ENCODE peak calls at places on chromosome 10, in seven cellular contexts. R, D, X, S, P, H and N are unnamed samples.

GRCh38 chr10:110850990-110851389 is 20.7 kb upstream of the PDCD4 start:
- DNase-seq in R (no peak), D (no peak), X (no peak), S (no peak), P (no peak), H (no peak), N (no peak)

GRCh38 chr10:70751991-70752390 is 33.2 kb downstream of the TBATA start:
- DNase-seq in R (no peak), D (no peak), X (no peak), S (no peak), P (no peak), H (no peak), N (no peak)

GRCh38 chr10:121243003-121243898 is 355.0 kb downstream of the FGFR2 start:
- DNase-seq in R (no peak), D (no peak), X (no peak), S (peak; percentile 18), P (no peak), H (no peak), N (no peak)

GRCh38 chr10:116210588-116211346 is 62.2 kb downstream of the GFRA1 start:
- DNase-seq in R (peak; percentile 6), D (no peak), X (no peak), S (peak; percentile 4), P (no peak), H (no peak), N (no peak)

GRCh38 chr10:111249925-111250324 is 173.1 kb downstream of the ADRA2A start:
- DNase-seq in R (no peak), D (no peak), X (no peak), S (no peak), P (no peak), H (no peak), N (no peak)

GRCh38 chr10:51073461-51074237 is 638 bp upstream of the PRKG1 start:
- DNase-seq in R (peak; percentile 31), D (peak; percentile 12), X (no peak), S (peak; percentile 48), P (peak; percentile 63), H (peak; percentile 67), N (peak; percentile 13)

GRCh38 chr10:89563861-89564478 is 28.6 kb upstream of the SLC16A12 start:
- DNase-seq in R (peak; percentile 60), D (peak; percentile 15), X (no peak), S (peak; percentile 53), P (no peak), H (peak; percentile 48), N (no peak)

GRCh38 chr10:11532329-11532728 is 79.1 kb downstream of the USP6NL start:
- DNase-seq in R (peak; percentile 51), D (no peak), X (no peak), S (peak; percentile 35), P (no peak), H (no peak), N (no peak)

GRCh38 chr10:78292987-78293865 is 259.6 kb downstream of the RPS24 start:
- DNase-seq in R (peak; percentile 35), D (peak; percentile 82), X (no peak), S (no peak), P (peak; percentile 69), H (peak; percentile 90), N (no peak)

GRCh38 chr10:43196981-43197833 is 59.0 kb downstream of the CSGALNACT2 start:
- DNase-seq in R (no peak), D (no peak), X (no peak), S (no peak), P (peak; percentile 28), H (no peak), N (no peak)

GRCh38 chr10:127908106-127908957 is 1.4 kb downstream of the PTPRE start:
- DNase-seq in R (peak; percentile 74), D (no peak), X (no peak), S (peak; percentile 97), P (no peak), H (no peak), N (peak; percentile 89)

GRCh38 chr10:86077871-86078638 is 288.5 kb downstream of the GRID1 start:
- DNase-seq in R (no peak), D (no peak), X (no peak), S (no peak), P (no peak), H (no peak), N (no peak)

GRCh38 chr10:122845783-122846332 is at the start of gene CUZD1:
- DNase-seq in R (no peak), D (no peak), X (no peak), S (no peak), P (peak; percentile 71), H (peak; percentile 66), N (no peak)

GRCh38 chr10:52308251-52309031 is 5.6 kb upstream of the DKK1 start:
- DNase-seq in R (peak; percentile 78), D (peak; percentile 75), X (no peak), S (peak; percentile 78), P (peak; percentile 75), H (peak; percentile 86), N (peak; percentile 44)

GRCh38 chr10:61733358-61733940 is 70.7 kb downstream of the CABCOCO1 start:
- DNase-seq in R (peak; percentile 64), D (peak; percentile 24), X (no peak), S (peak; percentile 59), P (no peak), H (peak; percentile 56), N (peak; percentile 80)

GRCh38 chr10:6141296-6142151 is 52.7 kb downstream of the RBM17 start:
- DNase-seq in R (peak; percentile 92), D (no peak), X (no peak), S (peak; percentile 89), P (no peak), H (no peak), N (peak; percentile 70)

GRCh38 chr10:117697402-117697801 is 154.9 kb downstream of the EMX2 start:
- DNase-seq in R (no peak), D (no peak), X (no peak), S (no peak), P (no peak), H (no peak), N (no peak)

GRCh38 chr10:62733654-62734293 is 70.7 kb upstream of the ADO start:
- DNase-seq in R (no peak), D (no peak), X (no peak), S (peak; percentile 37), P (no peak), H (no peak), N (no peak)

GRCh38 chr10:47340613-47341170 is 7.5 kb upstream of the RBP3 start:
- DNase-seq in R (peak; percentile 60), D (peak; percentile 52), X (peak; percentile 51), S (peak; percentile 48), P (peak; percentile 76), H (peak; percentile 79), N (peak; percentile 79)

GRCh38 chr10:89213191-89213808 is 6.2 kb upstream of the CH25H start:
- DNase-seq in R (peak; percentile 63), D (peak; percentile 9), X (no peak), S (peak; percentile 50), P (no peak), H (peak; percentile 37), N (peak; percentile 69)

GRCh38 chr10:77925410-77925794 is 1.2 kb downstream of the DLG5 start:
- DNase-seq in R (peak; percentile 45), D (no peak), X (no peak), S (peak; percentile 59), P (no peak), H (peak; percentile 53), N (no peak)

GRCh38 chr10:69089638-69090599 is 2.0 kb downstream of the SRGN start:
- DNase-seq in R (peak; percentile 54), D (no peak), X (no peak), S (no peak), P (no peak), H (no peak), N (peak; percentile 19)

GRCh38 chr10:120423350-120424197 is 33.5 kb upstream of the PLPP4 start:
- DNase-seq in R (peak; percentile 13), D (peak; percentile 57), X (peak; percentile 2), S (peak; percentile 81), P (peak; percentile 47), H (peak; percentile 63), N (peak; percentile 64)

GRCh38 chr10:30999084-30999712 is 32.5 kb downstream of the ZNF438 start:
- DNase-seq in R (peak; percentile 77), D (no peak), X (no peak), S (peak; percentile 81), P (no peak), H (no peak), N (no peak)

GRCh38 chr10:70600512-70601395 is 1.8 kb downstream of the PRF1 start:
- DNase-seq in R (no peak), D (no peak), X (no peak), S (no peak), P (no peak), H (no peak), N (no peak)

GRCh38 chr10:34814228-34815173 is 595 bp downstream of the PARD3 start:
- DNase-seq in R (peak; percentile 27), D (peak; percentile 54), X (no peak), S (peak; percentile 59), P (peak; percentile 73), H (peak; percentile 72), N (no peak)

GRCh38 chr10:75012471-75012870 is 99.0 kb upstream of the SAMD8 start:
- DNase-seq in R (no peak), D (no peak), X (no peak), S (no peak), P (no peak), H (no peak), N (no peak)

GRCh38 chr10:89115876-89116627 is 91.1 kb downstream of the CH25H start:
- DNase-seq in R (peak; percentile 58), D (no peak), X (no peak), S (peak; percentile 47), P (no peak), H (peak; percentile 80), N (peak; percentile 27)

GRCh38 chr10:93152136-93152535 is 78.4 kb downstream of the CYP26A1 start:
- DNase-seq in R (peak; percentile 22), D (no peak), X (no peak), S (peak; percentile 41), P (no peak), H (peak; percentile 72), N (peak; percentile 29)

GRCh38 chr10:13632879-13633437 is 46.2 kb downstream of the PRPF18 start:
- DNase-seq in R (no peak), D (no peak), X (no peak), S (no peak), P (no peak), H (no peak), N (peak; percentile 25)
- H2AK5ac ChIP-seq in R (no peak overlapping the region), D (no peak overlapping the region), X (no peak overlapping the region), S (no peak overlapping the region), P (no peak overlapping the region), H (no peak overlapping the region), N (no peak overlapping the region)

DNA sequence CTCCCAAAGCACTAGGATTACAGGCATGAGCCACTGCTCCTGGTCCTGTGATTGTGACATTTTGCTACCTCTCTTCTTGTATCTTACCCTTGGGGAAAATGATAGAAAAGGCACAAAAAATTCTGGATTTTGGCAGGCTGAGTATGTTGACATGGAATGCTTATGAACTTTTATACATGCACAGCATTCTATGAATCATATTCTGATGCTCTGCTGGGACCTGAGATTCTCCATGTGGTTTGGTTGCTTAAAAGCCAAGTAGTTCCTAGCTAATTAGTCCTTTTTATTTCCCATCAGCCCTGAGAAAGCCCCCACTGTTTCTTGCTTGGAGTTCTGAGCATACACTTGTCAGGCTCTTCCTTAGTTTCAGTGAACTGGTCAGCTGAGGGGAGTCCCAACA is 8.3 kb upstream of the KAZALD1 start:
- DNase-seq in R (peak; percentile 74), D (no peak), X (no peak), S (no peak), P (no peak), H (no peak), N (no peak)
- H2AK5ac ChIP-seq in R (no peak overlapping the region), D (no peak overlapping the region), X (no peak overlapping the region), S (no peak overlapping the region), P (no peak overlapping the region), H (no peak overlapping the region), N (no peak overlapping the region)

GRCh38 chr10:119358567-119358966 is 151.2 kb downstream of the GRK5 start:
- DNase-seq in R (no peak), D (no peak), X (no peak), S (no peak), P (no peak), H (no peak), N (no peak)
- H2AK5ac ChIP-seq in R (no peak overlapping the region), D (peak overlapping the region; percentile 68), X (no peak overlapping the region), S (no peak overlapping the region), P (no peak overlapping the region), H (no peak overlapping the region), N (no peak overlapping the region)

GRCh38 chr10:98477861-98478260 is 31.1 kb upstream of the HPS1 start:
- DNase-seq in R (no peak), D (no peak), X (no peak), S (no peak), P (no peak), H (no peak), N (no peak)
- H2AK5ac ChIP-seq in R (no peak overlapping the region), D (no peak overlapping the region), X (no peak overlapping the region), S (no peak overlapping the region), P (no peak overlapping the region), H (no peak overlapping the region), N (no peak overlapping the region)